ENCODE peak calls at places on chromosomes 11 and 22, in five cellular contexts. G, M, R, E and S are unnamed samples.

GRCh38 chr11:134939905-134940304 is 527.9 kb upstream of the B3GAT1 start:
- DNase-seq in G (no peak), M (no peak), R (no peak), E (no peak), S (no peak)

GRCh38 chr11:2305862-2306823 is 4.3 kb downstream of the TSPAN32 start:
- DNase-seq in G (no peak), M (no peak), R (peak; percentile 34), E (no peak), S (no peak)

GRCh38 chr22:21762712-21763581 is 27.4 kb upstream of the YPEL1 start:
- DNase-seq in G (peak; percentile 29), M (peak; percentile 27), R (no peak), E (peak; percentile 59), S (peak; percentile 59)

GRCh38 chr11:86192858-86193257 is 51.7 kb upstream of the EED start:
- DNase-seq in G (no peak), M (no peak), R (no peak), E (no peak), S (no peak)

GRCh38 chr22:23180893-23181762 is 819 bp downstream of the BCR start:
- DNase-seq in G (peak; percentile 39), M (peak; percentile 24), R (peak; percentile 49), E (peak; percentile 54), S (peak; percentile 77)

GRCh38 chr11:72751293-72752087 is 718 bp downstream of the ARAP1 start:
- DNase-seq in G (no peak), M (no peak), R (no peak), E (no peak), S (peak; percentile 47)

GRCh38 chr11:3905080-3905953 is 49.9 kb downstream of the STIM1 start:
- DNase-seq in G (peak; percentile 97), M (peak; percentile 51), R (peak; percentile 66), E (peak; percentile 63), S (peak; percentile 77)

GRCh38 chr22:39309881-39310714 is 9.3 kb downstream of the RPL3 start:
- DNase-seq in G (peak; percentile 70), M (no peak), R (no peak), E (peak; percentile 45), S (no peak)

GRCh38 chr22:44818727-44819126 is 66.4 kb downstream of the ARHGAP8 start:
- DNase-seq in G (no peak), M (no peak), R (no peak), E (no peak), S (no peak)

GRCh38 chr22:30611197-30611596 is 4.2 kb downstream of the TCN2 start:
- DNase-seq in G (peak; percentile 32), M (no peak), R (no peak), E (no peak), S (no peak)